ENCODE peak calls at places on chromosomes 11 and 22, in ten cellular contexts. One of them, this sample, is unnamed. For H3K9me3, the result is how much of the 10 kb centered on the place peaks cover.

GRCh38 chr11:61516675-61517516 is 8.3 kb downstream of the LRRC10B start:
- DNase-seq in suprapubic skin: no peak
- DNase-seq in CD8-positive, alpha-beta T cell: peak
- DNase-seq in cardiac muscle cell: peak
- DNase-seq in spleen: peak
- DNase-seq in adrenal gland: peak
- DNase-seq in pancreas: peak
- DNase-seq in lung: no peak
- DNase-seq in kidney: no peak
- DNase-seq in Panc1: peak
- DNase-seq in this sample: peak

GRCh38 chr22:17920145-17920605 is 104.2 kb downstream of the MICAL3 start:
- DNase-seq in Panc1: no peak
- DNase-seq in suprapubic skin: no peak
- DNase-seq in kidney: peak
- DNase-seq in adrenal gland: peak
- DNase-seq in lung: no peak
- DNase-seq in pancreas: no peak
- DNase-seq in cardiac muscle cell: peak
- DNase-seq in CD8-positive, alpha-beta T cell: no peak
- DNase-seq in spleen: peak
- DNase-seq in this sample: peak

GRCh38 chr11:13102865-13103539 is 93.9 kb downstream of the RASSF10 start:
- DNase-seq in pancreas: no peak
- DNase-seq in spleen: no peak
- DNase-seq in lung: no peak
- DNase-seq in cardiac muscle cell: no peak
- DNase-seq in kidney: no peak
- DNase-seq in adrenal gland: no peak
- DNase-seq in Panc1: no peak
- DNase-seq in CD8-positive, alpha-beta T cell: no peak
- DNase-seq in suprapubic skin: no peak
- DNase-seq in this sample: no peak

GRCh38 chr22:46549971-46550641 is 12.7 kb upstream of the CELSR1 start:
- DNase-seq in spleen: peak
- DNase-seq in kidney: peak
- DNase-seq in Panc1: no peak
- DNase-seq in CD8-positive, alpha-beta T cell: no peak
- DNase-seq in adrenal gland: no peak
- DNase-seq in suprapubic skin: no peak
- DNase-seq in cardiac muscle cell: no peak
- DNase-seq in pancreas: no peak
- DNase-seq in lung: no peak
- DNase-seq in this sample: peak

GRCh38 chr11:73141309-73142127 is 600 bp downstream of the FCHSD2 start:
- DNase-seq in adrenal gland: peak
- DNase-seq in suprapubic skin: peak
- DNase-seq in Panc1: no peak
- DNase-seq in cardiac muscle cell: peak
- DNase-seq in CD8-positive, alpha-beta T cell: peak
- DNase-seq in pancreas: peak
- DNase-seq in lung: peak
- DNase-seq in kidney: peak
- DNase-seq in spleen: peak
- DNase-seq in this sample: peak

GRCh38 chr11:27055065-27055682 is 14.6 kb downstream of the BBOX1 start:
- DNase-seq in CD8-positive, alpha-beta T cell: no peak
- DNase-seq in Panc1: no peak
- DNase-seq in lung: no peak
- DNase-seq in adrenal gland: no peak
- DNase-seq in suprapubic skin: no peak
- DNase-seq in spleen: no peak
- DNase-seq in kidney: no peak
- DNase-seq in cardiac muscle cell: peak
- DNase-seq in pancreas: no peak
- DNase-seq in this sample: no peak

GRCh38 chr11:113730887-113731726 is 25.0 kb upstream of the TMPRSS5 start:
- DNase-seq in Panc1: peak
- DNase-seq in CD8-positive, alpha-beta T cell: no peak
- DNase-seq in suprapubic skin: no peak
- DNase-seq in adrenal gland: peak
- DNase-seq in kidney: no peak
- DNase-seq in pancreas: no peak
- DNase-seq in spleen: no peak
- DNase-seq in cardiac muscle cell: peak
- DNase-seq in lung: no peak
- DNase-seq in this sample: peak

GRCh38 chr22:21624120-21624879 is 5.5 kb downstream of the YDJC start:
- DNase-seq in spleen: no peak
- DNase-seq in kidney: no peak
- DNase-seq in CD8-positive, alpha-beta T cell: peak
- DNase-seq in Panc1: no peak
- DNase-seq in pancreas: peak
- DNase-seq in cardiac muscle cell: peak
- DNase-seq in adrenal gland: no peak
- DNase-seq in lung: no peak
- DNase-seq in suprapubic skin: no peak
- DNase-seq in this sample: peak

GRCh38 chr11:71120346-71120963 is 131.9 kb downstream of the SHANK2 start:
- DNase-seq in spleen: peak
- DNase-seq in adrenal gland: no peak
- DNase-seq in suprapubic skin: no peak
- DNase-seq in lung: no peak
- DNase-seq in pancreas: no peak
- DNase-seq in kidney: peak
- DNase-seq in Panc1: no peak
- DNase-seq in CD8-positive, alpha-beta T cell: no peak
- DNase-seq in cardiac muscle cell: peak
- DNase-seq in this sample: peak

DNA sequence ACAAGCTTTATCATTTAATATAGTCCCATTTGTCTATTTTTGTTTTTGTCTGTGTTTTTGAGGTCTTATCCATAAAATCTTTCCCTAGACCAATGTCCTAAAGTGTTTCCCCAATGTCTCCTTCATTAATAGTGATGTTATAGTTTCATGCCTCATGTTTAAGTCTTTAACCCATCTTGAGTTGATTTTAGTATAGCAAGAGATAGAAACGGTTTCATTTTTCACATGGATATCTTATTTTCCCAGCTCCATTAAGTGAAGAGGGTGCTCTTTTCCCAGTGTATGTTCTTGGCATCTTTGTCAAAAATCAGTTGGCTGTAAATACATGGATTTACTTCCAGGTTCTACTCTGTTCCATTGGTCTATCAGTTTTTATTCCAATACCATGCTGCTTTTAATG is 58.2 kb downstream of the KCNQ1OT1 start:
- DNase-seq in adrenal gland: no peak
- DNase-seq in Panc1: no peak
- DNase-seq in pancreas: no peak
- DNase-seq in spleen: no peak
- DNase-seq in suprapubic skin: no peak
- DNase-seq in lung: no peak
- DNase-seq in CD8-positive, alpha-beta T cell: no peak
- DNase-seq in kidney: no peak
- DNase-seq in cardiac muscle cell: no peak
- DNase-seq in this sample: no peak
- H3K9me3 ChIP-seq in adrenal gland: under half
- H3K9me3 ChIP-seq in Panc1: under half
- H3K9me3 ChIP-seq in pancreas: under half
- H3K9me3 ChIP-seq in spleen: half or more
- H3K9me3 ChIP-seq in suprapubic skin: under half
- H3K9me3 ChIP-seq in lung: under half
- H3K9me3 ChIP-seq in CD8-positive, alpha-beta T cell: under half
- H3K9me3 ChIP-seq in kidney: under half
- H3K9me3 ChIP-seq in cardiac muscle cell: under half
- H3K9me3 ChIP-seq in this sample: half or more

GRCh38 chr11:82889133-82890001 is 10.9 kb downstream of the PRCP start:
- DNase-seq in kidney: no peak
- DNase-seq in adrenal gland: no peak
- DNase-seq in Panc1: no peak
- DNase-seq in spleen: no peak
- DNase-seq in suprapubic skin: no peak
- DNase-seq in pancreas: no peak
- DNase-seq in lung: no peak
- DNase-seq in cardiac muscle cell: no peak
- DNase-seq in CD8-positive, alpha-beta T cell: no peak
- DNase-seq in this sample: peak
- H3K4me3 ChIP-seq in kidney: no peak
- H3K4me3 ChIP-seq in adrenal gland: no peak
- H3K4me3 ChIP-seq in Panc1: no peak
- H3K4me3 ChIP-seq in spleen: peak
- H3K4me3 ChIP-seq in suprapubic skin: no peak
- H3K4me3 ChIP-seq in pancreas: no peak
- H3K4me3 ChIP-seq in lung: no peak
- H3K4me3 ChIP-seq in cardiac muscle cell: no peak
- H3K4me3 ChIP-seq in CD8-positive, alpha-beta T cell: no peak
- H3K4me3 ChIP-seq in this sample: no peak

GRCh38 chr11:36161572-36161971 is 127.7 kb downstream of the COMMD9 start:
- DNase-seq in Panc1: no peak
- DNase-seq in lung: peak
- DNase-seq in pancreas: no peak
- DNase-seq in adrenal gland: no peak
- DNase-seq in CD8-positive, alpha-beta T cell: no peak
- DNase-seq in spleen: no peak
- DNase-seq in suprapubic skin: no peak
- DNase-seq in kidney: no peak
- DNase-seq in cardiac muscle cell: no peak
- DNase-seq in this sample: no peak
- H3K27ac ChIP-seq in Panc1: no peak
- H3K27ac ChIP-seq in lung: no peak
- H3K27ac ChIP-seq in pancreas: no peak
- H3K27ac ChIP-seq in adrenal gland: no peak
- H3K27ac ChIP-seq in CD8-positive, alpha-beta T cell: no peak
- H3K27ac ChIP-seq in spleen: no peak
- H3K27ac ChIP-seq in suprapubic skin: no peak
- H3K27ac ChIP-seq in kidney: no peak
- H3K27ac ChIP-seq in cardiac muscle cell: no peak
- H3K27ac ChIP-seq in this sample: no peak

DNA sequence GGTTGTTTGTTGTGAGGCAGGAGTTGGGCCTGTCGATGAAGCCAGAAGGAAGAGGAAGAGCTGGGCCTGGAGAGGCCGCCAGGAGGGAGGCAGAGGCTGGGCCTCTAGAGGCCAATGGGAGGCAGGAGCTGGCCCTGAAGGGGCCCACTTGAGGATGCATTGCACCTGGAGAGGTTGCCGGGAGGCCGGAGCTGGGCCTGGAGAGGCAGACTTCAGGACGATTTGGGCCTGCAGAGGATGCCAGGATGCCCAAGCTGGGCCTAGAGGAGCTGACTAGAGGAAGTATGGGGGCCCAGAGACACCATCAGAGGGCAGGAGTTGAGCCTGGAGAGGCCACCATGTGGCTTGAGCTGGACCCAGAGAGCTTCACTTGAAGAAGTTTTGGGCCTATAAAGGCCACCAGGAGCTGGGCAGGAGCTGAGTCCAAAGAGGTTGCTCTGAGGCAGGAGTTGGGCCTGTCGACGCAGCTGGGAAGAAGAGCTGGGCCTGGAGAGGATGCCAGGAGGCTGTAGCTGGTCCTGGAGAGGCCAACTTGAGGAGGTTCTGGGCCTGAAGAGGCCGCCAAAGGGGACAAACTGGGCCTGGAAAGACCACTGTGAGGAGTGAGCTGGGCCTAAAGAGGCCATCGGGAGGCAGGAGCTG is 39.0 kb downstream of the OR4C45 start:
- DNase-seq in Panc1: no peak
- DNase-seq in spleen: no peak
- DNase-seq in cardiac muscle cell: no peak
- DNase-seq in kidney: peak
- DNase-seq in pancreas: no peak
- DNase-seq in suprapubic skin: no peak
- DNase-seq in adrenal gland: no peak
- DNase-seq in lung: no peak
- DNase-seq in CD8-positive, alpha-beta T cell: no peak
- DNase-seq in this sample: no peak
- H3K9me3 ChIP-seq in Panc1: under half
- H3K9me3 ChIP-seq in spleen: under half
- H3K9me3 ChIP-seq in cardiac muscle cell: under half
- H3K9me3 ChIP-seq in kidney: under half
- H3K9me3 ChIP-seq in pancreas: under half
- H3K9me3 ChIP-seq in suprapubic skin: under half
- H3K9me3 ChIP-seq in adrenal gland: under half
- H3K9me3 ChIP-seq in lung: under half
- H3K9me3 ChIP-seq in CD8-positive, alpha-beta T cell: under half
- H3K9me3 ChIP-seq in this sample: under half

GRCh38 chr11:120212926-120213325 is 2.1 kb downstream of the OAF start:
- DNase-seq in cardiac muscle cell: peak
- DNase-seq in Panc1: no peak
- DNase-seq in spleen: no peak
- DNase-seq in kidney: peak
- DNase-seq in lung: no peak
- DNase-seq in pancreas: no peak
- DNase-seq in suprapubic skin: no peak
- DNase-seq in CD8-positive, alpha-beta T cell: no peak
- DNase-seq in adrenal gland: peak
- DNase-seq in this sample: no peak

GRCh38 chr11:120210651-120211521 is at the start of gene OAF:
- DNase-seq in adrenal gland: peak
- DNase-seq in pancreas: peak
- DNase-seq in lung: peak
- DNase-seq in CD8-positive, alpha-beta T cell: peak
- DNase-seq in kidney: peak
- DNase-seq in spleen: peak
- DNase-seq in suprapubic skin: no peak
- DNase-seq in cardiac muscle cell: peak
- DNase-seq in Panc1: no peak
- DNase-seq in this sample: peak

GRCh38 chr11:120214581-120214980 is 3.7 kb downstream of the OAF start:
- DNase-seq in pancreas: no peak
- DNase-seq in Panc1: no peak
- DNase-seq in spleen: no peak
- DNase-seq in CD8-positive, alpha-beta T cell: no peak
- DNase-seq in lung: no peak
- DNase-seq in kidney: peak
- DNase-seq in suprapubic skin: no peak
- DNase-seq in cardiac muscle cell: no peak
- DNase-seq in adrenal gland: peak
- DNase-seq in this sample: no peak

GRCh38 chr11:120211522-120212258 is 858 bp downstream of the OAF start:
- DNase-seq in CD8-positive, alpha-beta T cell: no peak
- DNase-seq in suprapubic skin: no peak
- DNase-seq in adrenal gland: no peak
- DNase-seq in spleen: no peak
- DNase-seq in Panc1: no peak
- DNase-seq in kidney: no peak
- DNase-seq in pancreas: no peak
- DNase-seq in cardiac muscle cell: no peak
- DNase-seq in lung: no peak
- DNase-seq in this sample: no peak

DNA sequence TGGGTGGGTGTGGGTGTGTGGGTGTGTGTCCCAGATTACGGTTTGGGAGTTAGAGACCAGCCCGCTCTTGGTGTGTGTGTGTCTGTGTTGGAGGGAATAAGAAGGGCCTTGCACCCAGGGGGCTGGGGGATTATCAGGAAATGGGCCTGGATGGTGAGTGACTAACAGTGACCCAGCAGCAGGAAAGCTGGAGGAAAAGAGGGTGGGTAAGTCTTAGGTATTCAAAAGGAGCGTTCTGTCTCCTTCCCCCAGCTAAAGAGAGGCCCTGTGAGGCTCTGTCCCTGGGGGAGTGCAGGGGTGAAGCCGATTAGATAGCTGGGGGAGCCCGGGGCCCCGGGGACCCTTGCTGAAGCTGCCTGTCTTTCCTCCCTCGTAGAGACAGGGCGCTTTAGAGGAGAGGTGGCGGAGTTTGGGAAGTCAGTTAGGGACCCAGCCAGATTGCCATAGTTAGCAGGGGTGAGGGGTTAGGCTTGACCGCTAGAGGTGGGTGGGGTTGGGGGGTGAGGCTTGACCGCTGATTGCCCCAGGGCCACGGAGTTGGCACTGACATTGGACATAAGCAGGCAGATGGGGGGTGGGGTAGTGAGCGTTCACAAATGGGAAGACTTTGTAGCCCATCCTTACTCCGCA is 1.5 kb downstream of the OAF start:
- DNase-seq in lung: no peak
- DNase-seq in pancreas: no peak
- DNase-seq in adrenal gland: peak
- DNase-seq in suprapubic skin: no peak
- DNase-seq in spleen: no peak
- DNase-seq in Panc1: no peak
- DNase-seq in CD8-positive, alpha-beta T cell: no peak
- DNase-seq in cardiac muscle cell: no peak
- DNase-seq in kidney: peak
- DNase-seq in this sample: no peak
- H3K4me3 ChIP-seq in lung: no peak
- H3K4me3 ChIP-seq in pancreas: peak
- H3K4me3 ChIP-seq in adrenal gland: no peak
- H3K4me3 ChIP-seq in suprapubic skin: peak
- H3K4me3 ChIP-seq in spleen: peak
- H3K4me3 ChIP-seq in Panc1: no peak
- H3K4me3 ChIP-seq in CD8-positive, alpha-beta T cell: no peak
- H3K4me3 ChIP-seq in cardiac muscle cell: no peak
- H3K4me3 ChIP-seq in kidney: peak
- H3K4me3 ChIP-seq in this sample: no peak